ENCODE peak calls at places on chromosome 6, in seven cellular contexts. One of them, this sample, is unnamed.

GRCh38 chr6:26421259-26422144 is 18.8 kb upstream of the BTN3A3 start:
- DNase-seq in left lung: peak; percentile 91
- DNase-seq in foreskin fibroblast: peak; percentile 87
- DNase-seq in ascending aorta: peak; percentile 87
- DNase-seq in cardiac fibroblast: peak; percentile 94
- DNase-seq in astrocyte of the spinal cord: peak; percentile 94
- DNase-seq in psoas muscle: peak; percentile 50
- DNase-seq in this sample: peak; percentile 94

GRCh38 chr6:112177081-112177480 is 77.3 kb downstream of the LAMA4 start:
- DNase-seq in ascending aorta: no peak
- DNase-seq in psoas muscle: no peak
- DNase-seq in astrocyte of the spinal cord: no peak
- DNase-seq in cardiac fibroblast: no peak
- DNase-seq in left lung: no peak
- DNase-seq in foreskin fibroblast: no peak
- DNase-seq in this sample: no peak

GRCh38 chr6:71333700-71334099 is 45.1 kb downstream of the OGFRL1 start:
- DNase-seq in foreskin fibroblast: peak; percentile 88
- DNase-seq in ascending aorta: no peak
- DNase-seq in astrocyte of the spinal cord: peak; percentile 71
- DNase-seq in psoas muscle: no peak
- DNase-seq in cardiac fibroblast: peak; percentile 93
- DNase-seq in left lung: no peak
- DNase-seq in this sample: peak; percentile 93

GRCh38 chr6:26022737-26023136 is 60.1 kb downstream of the TRIM38 start:
- DNase-seq in foreskin fibroblast: no peak
- DNase-seq in astrocyte of the spinal cord: no peak
- DNase-seq in psoas muscle: no peak
- DNase-seq in ascending aorta: no peak
- DNase-seq in left lung: no peak
- DNase-seq in cardiac fibroblast: no peak
- DNase-seq in this sample: no peak

GRCh38 chr6:89139509-89140346 is 6.1 kb upstream of the PM20D2 start:
- DNase-seq in psoas muscle: no peak
- DNase-seq in cardiac fibroblast: peak; percentile 13
- DNase-seq in left lung: no peak
- DNase-seq in foreskin fibroblast: no peak
- DNase-seq in astrocyte of the spinal cord: no peak
- DNase-seq in ascending aorta: no peak
- DNase-seq in this sample: peak; percentile 73

GRCh38 chr6:152246554-152247337 is 390.4 kb downstream of the SYNE1 start:
- DNase-seq in cardiac fibroblast: peak; percentile 45
- DNase-seq in ascending aorta: no peak
- DNase-seq in left lung: no peak
- DNase-seq in foreskin fibroblast: no peak
- DNase-seq in psoas muscle: no peak
- DNase-seq in astrocyte of the spinal cord: no peak
- DNase-seq in this sample: peak; percentile 73

GRCh38 chr6:159935633-159936032 is 33.2 kb upstream of the IGF2R start:
- DNase-seq in left lung: no peak
- DNase-seq in cardiac fibroblast: peak; percentile 92
- DNase-seq in ascending aorta: no peak
- DNase-seq in psoas muscle: no peak
- DNase-seq in foreskin fibroblast: peak; percentile 63
- DNase-seq in astrocyte of the spinal cord: peak; percentile 19
- DNase-seq in this sample: no peak

GRCh38 chr6:166206510-166207389 is 39.1 kb upstream of the TBXT start:
- DNase-seq in psoas muscle: no peak
- DNase-seq in foreskin fibroblast: no peak
- DNase-seq in astrocyte of the spinal cord: no peak
- DNase-seq in left lung: no peak
- DNase-seq in cardiac fibroblast: peak; percentile 3
- DNase-seq in ascending aorta: no peak
- DNase-seq in this sample: no peak

GRCh38 chr6:154370545-154370944 is 13.9 kb upstream of the IPCEF1 start:
- DNase-seq in left lung: no peak
- DNase-seq in foreskin fibroblast: peak; percentile 36
- DNase-seq in astrocyte of the spinal cord: peak; percentile 47
- DNase-seq in cardiac fibroblast: peak; percentile 51
- DNase-seq in psoas muscle: no peak
- DNase-seq in ascending aorta: no peak
- DNase-seq in this sample: peak; percentile 42

GRCh38 chr6:43724354-43724753 is 36.8 kb upstream of the MRPS18A start:
- DNase-seq in psoas muscle: no peak
- DNase-seq in astrocyte of the spinal cord: no peak
- DNase-seq in cardiac fibroblast: no peak
- DNase-seq in left lung: no peak
- DNase-seq in ascending aorta: no peak
- DNase-seq in foreskin fibroblast: no peak
- DNase-seq in this sample: no peak

GRCh38 chr6:41756354-41756753 is 9.2 kb upstream of the PGC start:
- DNase-seq in astrocyte of the spinal cord: no peak
- DNase-seq in left lung: no peak
- DNase-seq in foreskin fibroblast: no peak
- DNase-seq in psoas muscle: no peak
- DNase-seq in ascending aorta: no peak
- DNase-seq in cardiac fibroblast: no peak
- DNase-seq in this sample: no peak

GRCh38 chr6:31620586-31621319 is at the start of gene PRRC2A:
- DNase-seq in psoas muscle: no peak
- DNase-seq in cardiac fibroblast: no peak
- DNase-seq in foreskin fibroblast: no peak
- DNase-seq in left lung: peak; percentile 96
- DNase-seq in astrocyte of the spinal cord: no peak
- DNase-seq in ascending aorta: peak; percentile 86
- DNase-seq in this sample: no peak

GRCh38 chr6:110665600-110665999 is 149.7 kb downstream of the CDK19 start:
- DNase-seq in ascending aorta: no peak
- DNase-seq in left lung: no peak
- DNase-seq in psoas muscle: no peak
- DNase-seq in astrocyte of the spinal cord: no peak
- DNase-seq in cardiac fibroblast: no peak
- DNase-seq in foreskin fibroblast: no peak
- DNase-seq in this sample: no peak

GRCh38 chr6:21918081-21918480 is 324.5 kb downstream of the SOX4 start:
- DNase-seq in foreskin fibroblast: no peak
- DNase-seq in left lung: no peak
- DNase-seq in ascending aorta: no peak
- DNase-seq in psoas muscle: no peak
- DNase-seq in astrocyte of the spinal cord: no peak
- DNase-seq in cardiac fibroblast: no peak
- DNase-seq in this sample: no peak

GRCh38 chr6:20575691-20576451 is 41.6 kb downstream of the CDKAL1 start:
- DNase-seq in ascending aorta: no peak
- DNase-seq in cardiac fibroblast: no peak
- DNase-seq in astrocyte of the spinal cord: no peak
- DNase-seq in foreskin fibroblast: no peak
- DNase-seq in psoas muscle: no peak
- DNase-seq in left lung: no peak
- DNase-seq in this sample: no peak

GRCh38 chr6:148565931-148566663 is 180.7 kb upstream of the UST start:
- DNase-seq in foreskin fibroblast: peak; percentile 96
- DNase-seq in psoas muscle: peak; percentile 31
- DNase-seq in left lung: no peak
- DNase-seq in cardiac fibroblast: peak; percentile 97
- DNase-seq in astrocyte of the spinal cord: peak; percentile 92
- DNase-seq in ascending aorta: peak; percentile 78
- DNase-seq in this sample: peak; percentile 78

GRCh38 chr6:88422831-88423230 is 256.7 kb upstream of the CNR1 start:
- DNase-seq in cardiac fibroblast: peak; percentile 29
- DNase-seq in foreskin fibroblast: peak; percentile 2
- DNase-seq in left lung: no peak
- DNase-seq in psoas muscle: no peak
- DNase-seq in astrocyte of the spinal cord: no peak
- DNase-seq in ascending aorta: no peak
- DNase-seq in this sample: peak; percentile 1

GRCh38 chr6:152595507-152595906 is 41.7 kb downstream of the SYNE1 start:
- DNase-seq in psoas muscle: no peak
- DNase-seq in left lung: no peak
- DNase-seq in foreskin fibroblast: no peak
- DNase-seq in astrocyte of the spinal cord: no peak
- DNase-seq in cardiac fibroblast: peak; percentile 33
- DNase-seq in ascending aorta: no peak
- DNase-seq in this sample: peak; percentile 32

GRCh38 chr6:114344216-114344970 is 1.6 kb upstream of the HS3ST5 start:
- DNase-seq in left lung: no peak
- DNase-seq in foreskin fibroblast: no peak
- DNase-seq in psoas muscle: no peak
- DNase-seq in ascending aorta: no peak
- DNase-seq in cardiac fibroblast: no peak
- DNase-seq in astrocyte of the spinal cord: no peak
- DNase-seq in this sample: no peak

GRCh38 chr6:68778356-68779020 is 143.4 kb downstream of the ADGRB3 start:
- DNase-seq in foreskin fibroblast: peak; percentile 51
- DNase-seq in ascending aorta: no peak
- DNase-seq in cardiac fibroblast: peak; percentile 84
- DNase-seq in astrocyte of the spinal cord: peak; percentile 69
- DNase-seq in left lung: no peak
- DNase-seq in psoas muscle: no peak
- DNase-seq in this sample: peak; percentile 17

GRCh38 chr6:487956-488355 is 96.4 kb downstream of the IRF4 start:
- DNase-seq in ascending aorta: no peak
- DNase-seq in left lung: peak; percentile 60
- DNase-seq in psoas muscle: no peak
- DNase-seq in foreskin fibroblast: no peak
- DNase-seq in cardiac fibroblast: no peak
- DNase-seq in astrocyte of the spinal cord: no peak
- DNase-seq in this sample: no peak

GRCh38 chr6:53651149-53651763 is 14.3 kb downstream of the KLHL31 start:
- DNase-seq in cardiac fibroblast: peak; percentile 86
- DNase-seq in left lung: no peak
- DNase-seq in astrocyte of the spinal cord: peak; percentile 80
- DNase-seq in ascending aorta: no peak
- DNase-seq in psoas muscle: peak; percentile 26
- DNase-seq in foreskin fibroblast: peak; percentile 56
- DNase-seq in this sample: peak; percentile 79

GRCh38 chr6:150719099-150719767 is 119.5 kb downstream of the PLEKHG1 start:
- DNase-seq in astrocyte of the spinal cord: no peak
- DNase-seq in left lung: no peak
- DNase-seq in ascending aorta: no peak
- DNase-seq in psoas muscle: no peak
- DNase-seq in foreskin fibroblast: no peak
- DNase-seq in cardiac fibroblast: no peak
- DNase-seq in this sample: no peak

DNA sequence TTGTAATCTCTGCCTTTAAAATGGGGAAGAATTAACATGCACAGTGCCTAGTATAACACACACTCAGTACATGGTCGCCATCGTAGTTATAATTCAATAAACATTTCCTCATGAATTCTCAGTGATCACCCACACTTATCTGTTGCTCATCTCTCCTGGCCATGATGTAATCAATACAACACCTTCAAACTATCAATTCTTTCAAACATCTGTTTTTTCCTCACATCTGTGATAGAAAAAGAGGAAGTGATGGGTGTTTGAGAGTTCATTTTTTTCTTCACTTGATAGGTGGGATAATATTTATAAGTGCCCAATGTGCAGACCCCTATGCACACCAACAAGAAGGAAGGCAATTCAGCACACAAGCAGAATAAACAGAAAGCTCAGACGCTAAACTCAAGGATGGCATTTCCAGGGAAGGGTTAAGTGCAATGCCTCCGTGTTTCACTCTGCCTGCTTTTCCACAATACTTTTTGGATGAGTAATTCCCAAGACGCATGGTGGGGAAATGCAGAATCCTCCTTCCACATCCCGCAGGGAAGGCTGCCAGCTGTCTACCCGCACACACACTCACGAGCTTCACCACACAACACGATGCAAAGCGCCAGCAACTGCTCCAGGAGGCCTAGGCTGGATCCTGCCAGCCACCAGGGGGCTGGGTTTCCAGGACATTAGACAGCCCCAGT is 100.3 kb downstream of the GMPR start:
- DNase-seq in ascending aorta: peak; percentile 87
- DNase-seq in foreskin fibroblast: peak; percentile 99
- DNase-seq in psoas muscle: peak; percentile 81
- DNase-seq in cardiac fibroblast: peak; percentile 98
- DNase-seq in astrocyte of the spinal cord: peak; percentile 98
- DNase-seq in left lung: no peak
- DNase-seq in this sample: peak; percentile 100
- TF ChIP-seq CTCF in ascending aorta: peak; percentile 49
- TF ChIP-seq CTCF in foreskin fibroblast: peak; percentile 79
- TF ChIP-seq CTCF in psoas muscle: peak; percentile 40
- TF ChIP-seq CTCF in cardiac fibroblast: peak; percentile 81
- TF ChIP-seq CTCF in astrocyte of the spinal cord: peak; percentile 87
- TF ChIP-seq CTCF in left lung: peak; percentile 47
- TF ChIP-seq CTCF in this sample: peak; percentile 79

GRCh38 chr6:34556031-34556471 is at the start of gene SPDEF:
- DNase-seq in foreskin fibroblast: no peak
- DNase-seq in cardiac fibroblast: no peak
- DNase-seq in psoas muscle: no peak
- DNase-seq in ascending aorta: no peak
- DNase-seq in astrocyte of the spinal cord: no peak
- DNase-seq in left lung: no peak
- DNase-seq in this sample: no peak
- H3K4me3 ChIP-seq in foreskin fibroblast: no peak within 1 kb of the TSS
- H3K4me3 ChIP-seq in cardiac fibroblast: no peak within 1 kb of the TSS
- H3K4me3 ChIP-seq in psoas muscle: no peak within 1 kb of the TSS
- H3K4me3 ChIP-seq in ascending aorta: no peak within 1 kb of the TSS
- H3K4me3 ChIP-seq in astrocyte of the spinal cord: no peak within 1 kb of the TSS
- H3K4me3 ChIP-seq in left lung: peak within 1 kb of the TSS; percentile 13
- H3K4me3 ChIP-seq in this sample: no peak within 1 kb of the TSS

DNA sequence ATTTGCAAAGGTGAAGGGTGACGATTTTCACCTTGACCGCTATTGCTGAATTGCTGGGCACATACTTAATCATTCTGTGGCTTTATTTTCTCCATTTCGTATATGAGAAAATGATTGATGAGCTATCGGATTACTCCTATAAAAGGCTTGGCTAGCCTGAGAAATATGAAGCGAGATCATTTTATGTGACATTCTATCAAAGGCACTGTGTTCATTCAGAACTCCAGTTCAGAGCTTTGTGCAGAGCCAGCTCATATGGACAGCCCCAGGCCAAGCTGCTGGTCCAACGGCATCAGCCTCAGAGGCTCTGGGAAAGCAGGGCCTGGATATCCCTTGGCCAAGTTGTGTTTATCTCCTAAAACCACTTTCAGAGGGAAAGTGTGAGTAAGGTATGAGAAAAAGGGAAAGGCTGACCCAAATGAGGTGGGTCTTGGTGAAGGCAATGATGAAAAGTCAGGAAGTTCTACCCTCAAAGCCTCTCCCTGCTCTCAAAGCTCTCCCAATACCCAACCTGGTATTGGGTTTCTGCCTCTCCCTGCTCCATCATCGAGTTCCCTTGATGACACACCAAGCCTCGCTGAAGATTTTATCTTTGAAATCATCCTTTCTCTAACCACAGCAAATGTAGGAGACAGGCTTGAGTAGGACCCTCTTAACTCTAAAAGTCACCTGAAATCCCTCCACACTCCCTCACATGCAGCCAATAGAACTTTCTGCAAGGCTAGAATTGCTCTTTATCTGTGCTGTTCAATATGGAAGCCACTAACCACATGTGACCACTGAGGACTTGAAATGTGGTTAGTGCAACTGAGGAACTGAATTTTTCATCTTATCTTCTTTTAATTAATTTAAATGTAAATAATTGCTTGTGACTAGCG is 50.5 kb downstream of the GFOD1 start:
- DNase-seq in left lung: no peak
- DNase-seq in cardiac fibroblast: no peak
- DNase-seq in psoas muscle: no peak
- DNase-seq in ascending aorta: no peak
- DNase-seq in foreskin fibroblast: no peak
- DNase-seq in astrocyte of the spinal cord: no peak
- DNase-seq in this sample: no peak
- TF ChIP-seq CTCF in left lung: no peak
- TF ChIP-seq CTCF in cardiac fibroblast: no peak
- TF ChIP-seq CTCF in psoas muscle: no peak
- TF ChIP-seq CTCF in ascending aorta: no peak
- TF ChIP-seq CTCF in foreskin fibroblast: no peak
- TF ChIP-seq CTCF in astrocyte of the spinal cord: no peak
- TF ChIP-seq CTCF in this sample: no peak

GRCh38 chr6:54992789-54993188 is 146.2 kb downstream of the FAM83B start:
- DNase-seq in left lung: no peak
- DNase-seq in astrocyte of the spinal cord: no peak
- DNase-seq in ascending aorta: no peak
- DNase-seq in foreskin fibroblast: no peak
- DNase-seq in cardiac fibroblast: peak; percentile 25
- DNase-seq in psoas muscle: no peak
- DNase-seq in this sample: no peak
- H3K4me3 ChIP-seq in left lung: no peak overlapping the region
- H3K4me3 ChIP-seq in astrocyte of the spinal cord: no peak overlapping the region
- H3K4me3 ChIP-seq in ascending aorta: no peak overlapping the region
- H3K4me3 ChIP-seq in foreskin fibroblast: no peak overlapping the region
- H3K4me3 ChIP-seq in cardiac fibroblast: no peak overlapping the region
- H3K4me3 ChIP-seq in psoas muscle: no peak overlapping the region
- H3K4me3 ChIP-seq in this sample: no peak overlapping the region

This sample was measured in fibroblast of villous mesenchyme.